ENCODE peak calls at places on chromosomes 11 and 22, in eight cellular contexts. D is fibroblast of mammary gland; O is ovary; J is fibroblast of villous mesenchyme; W is stimulated activated CD4-positive, alpha-beta T cell treated with anti-CD3 and anti-CD28 coated beads, TNF-alpha, amount 100 ng/mL, for 48 hours; F is stimulated activated CD8-positive, alpha-beta memory T cell treated with anti-CD3 and anti-CD28 coated beads, Interleukin-4, amount 100 ng/mL, for 48 hours; T is activated naive CD8-positive, alpha-beta T cell treated with anti-CD3 and anti-CD28 coated beads, Interleukin-2, amount 50 U/mL, for 16 hours; K is NCI-H774. B is an unnamed sample.

GRCh38 chr11:70116386-70117077 is 38.4 kb downstream of the ANO1 start:
- DNase-seq in D (no peak), O (no peak), J (no peak), W (no peak), F (no peak), T (no peak), K (no peak), B (no peak)

GRCh38 chr11:32056445-32056844 is 34.4 kb upstream of the RCN1 start:
- DNase-seq in D (peak; percentile 52), O (no peak), J (peak; percentile 39), W (no peak), F (no peak), T (no peak), K (no peak), B (no peak)

GRCh38 chr22:28112548-28113043 is 193.5 kb upstream of the PITPNB start:
- DNase-seq in D (peak; percentile 60), O (no peak), J (peak; percentile 40), W (no peak), F (no peak), T (no peak), K (no peak), B (no peak)

GRCh38 chr11:101583180-101584128 is at the start of gene TRPC6:
- DNase-seq in D (peak; percentile 11), O (peak; percentile 62), J (peak; percentile 66), W (no peak), F (no peak), T (no peak), K (no peak), B (no peak)

GRCh38 chr11:64086263-64086938 is 50.7 kb downstream of the FLRT1 start:
- DNase-seq in D (peak; percentile 54), O (peak; percentile 60), J (peak; percentile 56), W (no peak), F (no peak), T (no peak), K (peak; percentile 21), B (no peak)

GRCh38 chr11:123742334-123742733 is 874 bp upstream of the ZNF202 start:
- DNase-seq in D (peak; percentile 1), O (no peak), J (no peak), W (no peak), F (no peak), T (no peak), K (no peak), B (no peak)

GRCh38 chr22:44263547-44263946 is 49.2 kb downstream of the SHISAL1 start:
- DNase-seq in D (no peak), O (no peak), J (no peak), W (no peak), F (no peak), T (no peak), K (no peak), B (no peak)

GRCh38 chr22:19687561-19688300 is 26.6 kb upstream of the SEPTIN5 start:
- DNase-seq in D (no peak), O (no peak), J (no peak), W (no peak), F (no peak), T (no peak), K (no peak), B (no peak)

GRCh38 chr11:2580444-2581050 is 119.2 kb downstream of the KCNQ1OT1 start:
- DNase-seq in D (no peak), O (peak; percentile 16), J (no peak), W (no peak), F (no peak), T (no peak), K (no peak), B (no peak)

GRCh38 chr11:109133159-109133558 is 288.8 kb upstream of the C11orf87 start:
- DNase-seq in D (no peak), O (no peak), J (no peak), W (no peak), F (no peak), T (no peak), K (no peak), B (no peak)

GRCh38 chr11:27287205-27287604 is 75.8 kb downstream of the CCDC34 start:
- DNase-seq in D (no peak), O (no peak), J (no peak), W (no peak), F (no peak), T (no peak), K (no peak), B (no peak)

GRCh38 chr11:66176650-66177049 is 91.8 kb upstream of the RAB1B start:
- DNase-seq in D (no peak), O (no peak), J (no peak), W (no peak), F (no peak), T (no peak), K (no peak), B (no peak)

GRCh38 chr22:19701420-19702145 is 12.7 kb upstream of the SEPTIN5 start:
- DNase-seq in D (no peak), O (no peak), J (no peak), W (no peak), F (no peak), T (no peak), K (no peak), B (no peak)

GRCh38 chr22:23499845-23500500 is 80.1 kb downstream of the IGLL1 start:
- DNase-seq in D (no peak), O (peak; percentile 14), J (no peak), W (no peak), F (no peak), T (no peak), K (no peak), B (no peak)

B was measured in putamen.